ENCODE peak calls at places on chromosomes 7 and 10, in seven cellular contexts. H is epithelial cell of esophagus, M is GM06990, D is heart left ventricle, S is testis, C is mucosa of descending colon, W is spleen. A is an unnamed sample.

GRCh38 chr10:132700168-132701098 is 85.5 kb downstream of the NKX6-2 start:
- DNase-seq in H (no peak), M (no peak), D (peak; percentile 68), S (no peak), C (peak; percentile 79), W (peak; percentile 73), A (no peak)

GRCh38 chr10:129951251-129951808 is 12.7 kb downstream of the EBF3 start:
- DNase-seq in H (no peak), M (no peak), D (no peak), S (no peak), C (no peak), W (peak; percentile 60), A (no peak)

GRCh38 chr10:49601857-49602256 is 8.3 kb upstream of the SLC18A3 start:
- DNase-seq in H (peak; percentile 79), M (no peak), D (no peak), S (no peak), C (no peak), W (peak; percentile 47), A (no peak)

GRCh38 chr7:883029-884021 is 7.0 kb downstream of the GET4 start:
- DNase-seq in H (no peak), M (no peak), D (peak; percentile 59), S (peak; percentile 45), C (peak; percentile 25), W (peak; percentile 68), A (no peak)

GRCh38 chr7:155824195-155824915 is 12.1 kb upstream of the SHH start:
- DNase-seq in H (no peak), M (no peak), D (peak; percentile 26), S (no peak), C (peak; percentile 83), W (peak; percentile 51), A (peak; percentile 26)

GRCh38 chr7:18421297-18422004 is 74.1 kb upstream of the HDAC9 start:
- DNase-seq in H (no peak), M (peak; percentile 22), D (no peak), S (no peak), C (no peak), W (no peak), A (no peak)

GRCh38 chr10:62815373-62816111 is 624 bp downstream of the EGR2 start:
- DNase-seq in H (peak; percentile 18), M (peak; percentile 63), D (no peak), S (no peak), C (peak; percentile 48), W (peak; percentile 88), A (no peak)

GRCh38 chr7:55439627-55440026 is 74.5 kb downstream of the LANCL2 start:
- DNase-seq in H (peak; percentile 45), M (no peak), D (no peak), S (no peak), C (no peak), W (no peak), A (no peak)

GRCh38 chr10:102241444-102242117 is at the start of gene PITX3:
- DNase-seq in H (peak; percentile 95), M (peak; percentile 88), D (peak; percentile 97), S (peak; percentile 95), C (peak; percentile 95), W (peak; percentile 93), A (no peak)

GRCh38 chr7:142459557-142459963 is 201.7 kb upstream of the PRSS58 start:
- DNase-seq in H (peak; percentile 74), M (no peak), D (no peak), S (peak; percentile 32), C (no peak), W (no peak), A (peak; percentile 27)

GRCh38 chr7:120856621-120857352 is 1.2 kb downstream of the TSPAN12 start:
- DNase-seq in H (peak; percentile 16), M (peak; percentile 70), D (peak; percentile 66), S (peak; percentile 59), C (peak; percentile 63), W (peak; percentile 79), A (no peak)

GRCh38 chr10:6053816-6054581 is 8.2 kb downstream of the IL2RA start:
- DNase-seq in H (no peak), M (no peak), D (peak; percentile 82), S (no peak), C (peak; percentile 56), W (peak; percentile 81), A (no peak)

GRCh38 chr7:66050337-66050957 is 25.2 kb upstream of the ASL start:
- DNase-seq in H (no peak), M (no peak), D (no peak), S (no peak), C (no peak), W (no peak), A (no peak)

GRCh38 chr10:107340345-107340744 is 175.8 kb upstream of the SORCS1 start:
- DNase-seq in H (no peak), M (no peak), D (no peak), S (no peak), C (no peak), W (no peak), A (no peak)

GRCh38 chr10:120980316-120980975 is 129.3 kb downstream of the WDR11 start:
- DNase-seq in H (no peak), M (no peak), D (no peak), S (no peak), C (no peak), W (no peak), A (no peak)

GRCh38 chr10:38118072-38118807 is 24.1 kb downstream of the ZNF37A start:
- DNase-seq in H (peak; percentile 26), M (no peak), D (no peak), S (no peak), C (no peak), W (no peak), A (no peak)

GRCh38 chr7:41113663-41114062 is 589.2 kb downstream of the INHBA start:
- DNase-seq in H (no peak), M (no peak), D (no peak), S (no peak), C (no peak), W (no peak), A (no peak)

GRCh38 chr7:151745090-151745638 is 131.8 kb downstream of the PRKAG2 start:
- DNase-seq in H (peak; percentile 77), M (no peak), D (peak; percentile 81), S (no peak), C (peak; percentile 83), W (no peak), A (no peak)

GRCh38 chr10:73247509-73248258 is 629 bp upstream of the DNAJC9 start:
- DNase-seq in H (no peak), M (peak; percentile 8), D (no peak), S (no peak), C (no peak), W (no peak), A (no peak)

GRCh38 chr10:5628366-5628765 is 38.0 kb downstream of the ASB13 start:
- DNase-seq in H (no peak), M (no peak), D (peak; percentile 33), S (no peak), C (no peak), W (no peak), A (no peak)

GRCh38 chr10:65950075-65950474 is 975.8 kb upstream of the LRRTM3 start:
- DNase-seq in H (peak; percentile 26), M (no peak), D (no peak), S (no peak), C (no peak), W (no peak), A (no peak)

GRCh38 chr10:95260909-95261552 is 29.8 kb downstream of the PDLIM1 start:
- DNase-seq in H (peak; percentile 73), M (no peak), D (no peak), S (no peak), C (no peak), W (no peak), A (no peak)

GRCh38 chr10:14876764-14877163 is 1.9 kb upstream of the SUV39H2 start:
- DNase-seq in H (no peak), M (no peak), D (no peak), S (no peak), C (no peak), W (no peak), A (no peak)
- H3K4me3 ChIP-seq in H (peak overlapping the region; percentile 96), M (no peak overlapping the region), D (peak overlapping the region; percentile 74), S (no peak overlapping the region), C (no peak overlapping the region), W (no peak overlapping the region), A (peak overlapping the region; percentile 92)

GRCh38 chr10:77713506-77714280 is 76.1 kb upstream of the KCNMA1 start:
- DNase-seq in H (no peak), M (no peak), D (no peak), S (no peak), C (no peak), W (no peak), A (no peak)

GRCh38 chr10:77715536-77715935 is 77.9 kb upstream of the KCNMA1 start:
- DNase-seq in H (no peak), M (no peak), D (no peak), S (no peak), C (no peak), W (no peak), A (no peak)

GRCh38 chr10:77712207-77712606 is 74.6 kb upstream of the KCNMA1 start:
- DNase-seq in H (no peak), M (no peak), D (no peak), S (no peak), C (no peak), W (no peak), A (no peak)

GRCh38 chr10:77716943-77717735 is 79.5 kb upstream of the KCNMA1 start:
- DNase-seq in H (no peak), M (no peak), D (no peak), S (no peak), C (no peak), W (no peak), A (no peak)

DNA sequence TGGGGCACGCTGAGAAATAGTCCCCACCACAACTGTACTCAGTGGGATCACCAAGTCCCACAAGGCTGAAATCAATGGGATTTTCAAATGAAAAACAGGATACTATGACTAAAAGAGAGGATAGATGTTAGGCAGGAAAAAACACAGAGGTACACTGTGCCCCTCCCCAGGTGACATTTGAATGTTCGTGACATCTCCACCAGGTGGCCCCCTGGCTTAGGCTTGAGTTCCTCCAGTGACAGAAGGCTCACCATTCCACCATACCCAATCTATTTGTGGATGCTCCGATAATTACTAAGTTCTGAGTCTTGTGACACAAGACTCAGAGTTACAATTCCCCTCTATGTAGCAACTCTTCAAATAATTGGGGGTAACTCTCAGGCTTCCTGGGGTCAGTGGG is 77.5 kb upstream of the KCNMA1 start:
- DNase-seq in H (peak; percentile 36), M (no peak), D (no peak), S (no peak), C (no peak), W (no peak), A (no peak)
- TF ChIP-seq CTCF in H (peak; percentile 54), M (peak; percentile 60), D (no peak), S (no peak), C (no peak), W (no peak), A (peak; percentile 51)

GRCh38 chr10:92695679-92696605 is 6.2 kb downstream of the HHEX start:
- DNase-seq in H (peak; percentile 34), M (no peak), D (no peak), S (no peak), C (no peak), W (peak; percentile 80), A (no peak)
- H3K4me3 ChIP-seq in H (no peak overlapping the region), M (no peak overlapping the region), D (no peak overlapping the region), S (peak overlapping the region; percentile 52), C (no peak overlapping the region), W (no peak overlapping the region), A (no peak overlapping the region)

DNA sequence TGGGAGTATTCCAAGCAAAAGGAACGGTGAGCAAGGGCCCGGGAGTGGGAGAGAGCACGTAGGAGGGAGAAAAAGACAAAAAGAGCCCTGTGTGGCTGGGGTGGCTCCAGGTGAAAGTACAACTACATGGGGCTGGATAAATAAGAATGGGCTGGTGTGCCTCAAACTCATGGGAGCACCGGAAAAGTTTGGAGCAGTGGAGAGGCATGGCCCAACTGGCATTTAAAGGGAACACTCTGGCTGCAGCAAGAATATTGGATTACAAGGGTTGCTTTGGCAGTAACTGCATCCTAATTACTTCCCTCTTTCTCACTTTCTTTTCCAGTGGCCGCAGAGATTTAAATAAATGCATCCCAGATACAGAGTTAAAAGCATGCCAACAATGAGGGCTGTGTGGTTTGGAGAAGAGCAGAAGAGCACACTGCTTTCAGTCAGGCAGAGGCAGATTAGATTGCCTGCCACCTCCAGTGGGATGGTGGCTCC is 39.1 kb upstream of the HERPUD2 start:
- DNase-seq in H (no peak), M (no peak), D (no peak), S (no peak), C (no peak), W (no peak), A (no peak)
- TF ChIP-seq CTCF in H (no peak), M (no peak), D (no peak), S (no peak), C (no peak), W (no peak), A (no peak)

A was measured in LNCaP clone FGC.